ENCODE peak calls at places on chromosomes 12 and 14, in six cellular contexts. D, W, V, G, K and S are unnamed samples.
A peak's percentile ranks its signal among the peaks of the same experiment; 100 is the strongest.

GRCh38 chr12:24360057-24360456 is 410.6 kb upstream of the SOX5 start:
- DNase-seq in D (no peak), W (no peak), V (no peak), G (no peak), K (no peak), S (no peak)

GRCh38 chr14:34713681-34714319 is 593 bp downstream of the CFL2 start:
- DNase-seq in D (peak; percentile 8), W (peak; percentile 91), V (no peak), G (no peak), K (no peak), S (no peak)

GRCh38 chr14:64769096-64770020 is 65.1 kb downstream of the PLEKHG3 start:
- DNase-seq in D (no peak), W (no peak), V (no peak), G (no peak), K (no peak), S (no peak)

GRCh38 chr12:105342464-105342863 is 12.0 kb downstream of the C12orf75 start:
- DNase-seq in D (no peak), W (no peak), V (no peak), G (no peak), K (no peak), S (no peak)

GRCh38 chr12:102757154-102757873 is 159.7 kb downstream of the PAH start:
- DNase-seq in D (no peak), W (peak; percentile 59), V (no peak), G (no peak), K (peak; percentile 5), S (no peak)

GRCh38 chr14:65613251-65613650 is 200.7 kb downstream of the FUT8 start:
- DNase-seq in D (no peak), W (no peak), V (no peak), G (no peak), K (no peak), S (no peak)

GRCh38 chr14:69363055-69363454 is 35.0 kb downstream of the ERH start:
- DNase-seq in D (no peak), W (peak; percentile 76), V (no peak), G (no peak), K (no peak), S (no peak)

GRCh38 chr12:51932218-51933076 is 19.1 kb upstream of the ACVR1B start:
- DNase-seq in D (no peak), W (no peak), V (peak; percentile 67), G (no peak), K (no peak), S (no peak)

GRCh38 chr12:100862600-100863149 is 68.1 kb downstream of the ANO4 start:
- DNase-seq in D (no peak), W (no peak), V (no peak), G (no peak), K (no peak), S (no peak)

GRCh38 chr12:64083285-64084210 is 138.5 kb downstream of the KICS2 start:
- DNase-seq in D (no peak), W (peak; percentile 94), V (no peak), G (no peak), K (peak; percentile 61), S (peak; percentile 79)

GRCh38 chr12:93741741-93742085 is 64.5 kb downstream of the CRADD start:
- DNase-seq in D (no peak), W (peak; percentile 65), V (no peak), G (no peak), K (no peak), S (no peak)

GRCh38 chr14:33393155-33393894 is 454.6 kb downstream of the NPAS3 start:
- DNase-seq in D (no peak), W (no peak), V (no peak), G (no peak), K (no peak), S (no peak)